ENCODE peak calls at places on chromosomes 2 and 18, in eight cellular contexts. B, N, M, A, H, V, L and U are unnamed samples.

GRCh38 chr18:63119647-63120046 is 199.9 kb downstream of the BCL2 start:
- DNase-seq in N (no peak), H (no peak), V (no peak), A (no peak), L (no peak), M (no peak), B (peak; percentile 66), U (peak; percentile 56)

GRCh38 chr2:146986161-146986560 is 858.7 kb upstream of the ACVR2A start:
- DNase-seq in A (no peak), B (no peak), H (no peak), M (peak; percentile 90), N (no peak), L (no peak), V (no peak), U (no peak)

GRCh38 chr2:112140413-112140802 is 2.2 kb downstream of the FBLN7 start:
- DNase-seq in V (no peak), M (no peak), B (peak; percentile 62), L (no peak), N (no peak), A (no peak), H (no peak), U (no peak)

GRCh38 chr18:35497006-35497333 is 790 bp downstream of the INO80C start:
- DNase-seq in A (no peak), M (no peak), V (peak; percentile 49), B (no peak), N (no peak), L (no peak), H (no peak), U (no peak)

GRCh38 chr2:224014336-224014735 is 24.8 kb downstream of the SERPINE2 start:
- DNase-seq in B (no peak), A (no peak), M (no peak), L (no peak), N (no peak), H (no peak), V (no peak), U (no peak)

GRCh38 chr2:193542762-193543161 is 1348.0 kb upstream of the TMEFF2 start:
- DNase-seq in M (no peak), V (no peak), A (no peak), N (no peak), B (no peak), L (no peak), H (no peak), U (no peak)

GRCh38 chr18:46174317-46175039 is 70.3 kb downstream of the HAUS1 start:
- DNase-seq in V (peak; percentile 15), H (no peak), N (peak; percentile 29), L (no peak), M (peak; percentile 44), A (peak; percentile 30), B (peak; percentile 65), U (peak; percentile 52)

GRCh38 chr2:72146357-72147302 is 1.0 kb downstream of the CYP26B1 start:
- DNase-seq in M (no peak), L (peak; percentile 49), N (peak; percentile 13), B (peak; percentile 68), H (no peak), V (no peak), A (no peak), U (peak; percentile 18)

GRCh38 chr18:79684283-79684631 is 4.7 kb downstream of the CTDP1 start:
- DNase-seq in N (no peak), H (no peak), B (no peak), A (no peak), L (no peak), M (no peak), V (no peak), U (no peak)

GRCh38 chr2:27765621-27766286 is 5.8 kb upstream of the MRPL33 start:
- DNase-seq in V (no peak), N (peak; percentile 47), M (peak; percentile 24), H (peak; percentile 18), B (no peak), L (peak; percentile 65), A (peak; percentile 63), U (no peak)

GRCh38 chr2:222424729-222425671 is 657 bp downstream of the SGPP2 start:
- DNase-seq in B (peak; percentile 73), L (no peak), V (no peak), A (peak; percentile 10), M (no peak), H (no peak), N (peak; percentile 28), U (no peak)

GRCh38 chr2:151827564-151828142 is 568 bp downstream of the ARL5A start:
- DNase-seq in A (no peak), M (no peak), L (no peak), H (no peak), V (peak; percentile 9), B (peak; percentile 66), N (no peak), U (no peak)

GRCh38 chr2:33022989-33023731 is 76.4 kb downstream of the LTBP1 start:
- DNase-seq in M (peak; percentile 84), L (no peak), V (peak; percentile 84), A (no peak), N (no peak), B (no peak), H (no peak), U (no peak)

GRCh38 chr2:43105586-43106562 is 120.5 kb downstream of the ZFP36L2 start:
- DNase-seq in H (no peak), V (peak; percentile 58), N (peak; percentile 72), A (peak; percentile 53), B (peak; percentile 44), L (no peak), M (peak; percentile 44), U (no peak)

GRCh38 chr2:58156780-58157179 is 84.3 kb downstream of the FANCL start:
- DNase-seq in M (no peak), B (no peak), H (no peak), A (no peak), L (no peak), V (no peak), N (no peak), U (no peak)

GRCh38 chr18:26386002-26386401 is 159.8 kb downstream of the TAF4B start:
- DNase-seq in L (no peak), N (no peak), B (no peak), V (peak; percentile 94), A (no peak), H (no peak), M (peak; percentile 62), U (no peak)

GRCh38 chr2:240208631-240209211 is 68.3 kb upstream of the OTOS start:
- DNase-seq in H (no peak), A (no peak), N (no peak), L (no peak), M (no peak), V (no peak), B (no peak), U (no peak)

GRCh38 chr2:197171582-197171981 is 139.0 kb downstream of the ANKRD44 start:
- DNase-seq in H (no peak), M (no peak), L (no peak), N (no peak), A (no peak), B (no peak), V (no peak), U (no peak)
- H3K27ac ChIP-seq in H (no peak overlapping the region), M (no peak overlapping the region), L (no peak overlapping the region), N (no peak overlapping the region), A (no peak overlapping the region), B (no peak overlapping the region), V (no peak overlapping the region), U (no peak overlapping the region)

DNA sequence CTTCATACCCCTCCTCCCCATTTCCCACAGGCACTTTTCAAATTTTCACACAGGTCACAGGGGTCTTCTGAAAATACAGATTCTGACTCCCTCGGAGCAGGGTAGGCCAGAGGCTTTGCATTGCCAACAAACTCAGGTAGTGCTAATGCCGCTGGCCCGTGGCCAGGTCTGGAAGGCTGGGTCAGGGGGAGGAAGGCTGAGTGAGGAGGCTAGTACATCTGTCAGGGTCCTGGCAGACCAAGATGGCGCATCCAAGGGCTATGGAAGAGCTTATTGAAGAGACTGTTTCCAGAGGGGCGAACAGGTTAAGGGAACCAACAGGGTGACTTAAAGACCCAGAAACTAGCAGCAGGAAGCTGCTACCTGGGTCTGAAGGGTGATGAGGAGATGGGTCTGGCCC is 336.7 kb upstream of the ID2 start:
- DNase-seq in B (no peak), N (no peak), A (no peak), M (no peak), H (no peak), L (no peak), V (no peak), U (no peak)
- TF ChIP-seq CTCF in B (no peak), N (no peak), A (no peak), M (no peak), H (no peak), L (no peak), V (no peak), U (no peak)

GRCh38 chr2:230987137-230988020 is 8.5 kb upstream of the SPATA3 start:
- DNase-seq in L (peak; percentile 76), M (peak; percentile 44), A (peak; percentile 83), B (peak; percentile 90), V (peak; percentile 44), N (peak; percentile 77), H (peak; percentile 53), U (peak; percentile 76)

GRCh38 chr2:230990899-230991150 is 5.1 kb upstream of the SPATA3 start:
- DNase-seq in M (no peak), L (no peak), H (no peak), A (no peak), V (no peak), N (no peak), B (no peak), U (no peak)

GRCh38 chr2:230991598-230991997 is 4.3 kb upstream of the SPATA3 start:
- DNase-seq in M (no peak), N (no peak), L (no peak), B (no peak), A (no peak), V (no peak), H (no peak), U (no peak)

GRCh38 chr2:230989731-230990130 is 6.2 kb upstream of the SPATA3 start:
- DNase-seq in V (no peak), L (no peak), M (no peak), N (no peak), A (no peak), H (no peak), B (no peak), U (no peak)

DNA sequence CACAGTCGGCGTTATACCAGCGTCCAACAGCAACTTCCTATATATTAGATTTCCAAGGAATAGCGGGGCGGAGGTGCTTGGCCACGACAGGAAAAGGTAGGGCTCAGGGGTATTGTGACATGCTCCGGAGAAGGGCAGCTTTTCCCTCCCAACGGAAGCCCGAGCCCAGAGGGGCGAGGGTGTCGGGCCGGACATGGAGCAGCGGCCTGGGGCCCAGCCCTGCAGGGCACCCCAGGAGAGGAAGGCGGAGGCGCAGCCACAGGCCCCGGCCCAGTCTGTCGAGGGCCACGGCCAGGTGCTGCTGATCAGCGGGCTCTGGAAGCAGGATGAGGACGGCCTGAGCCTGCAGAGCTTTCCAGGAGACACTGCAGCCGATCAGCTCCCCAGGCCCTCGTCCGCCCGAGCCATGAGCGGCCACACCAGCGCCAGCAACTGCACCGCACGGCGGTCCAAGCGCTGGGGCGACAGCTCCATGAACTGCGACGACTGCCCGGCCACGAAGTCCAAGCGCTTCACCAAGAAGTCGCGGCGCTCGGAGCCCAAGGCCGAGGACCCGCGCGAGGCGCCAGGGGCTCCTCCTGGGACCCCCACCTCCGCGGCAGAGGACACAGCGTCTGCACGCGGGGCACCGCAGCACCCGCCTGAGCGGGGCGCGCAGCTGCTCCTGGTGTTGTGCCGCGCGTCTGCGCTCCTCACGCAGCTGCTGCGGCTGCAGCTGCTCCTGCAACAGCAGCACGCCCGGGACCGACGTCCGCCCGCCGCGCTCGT is 5.6 kb upstream of the SPATA3 start:
- DNase-seq in A (no peak), H (no peak), N (no peak), B (no peak), M (no peak), V (no peak), L (no peak), U (no peak)
- H3K4me3 ChIP-seq in A (no peak overlapping the region), H (no peak overlapping the region), N (no peak overlapping the region), B (no peak overlapping the region), M (no peak overlapping the region), V (no peak overlapping the region), L (no peak overlapping the region), U (no peak overlapping the region)

GRCh38 chr2:188199716-188200128 is 92.0 kb upstream of the GULP1 start:
- DNase-seq in M (peak; percentile 87), A (no peak), N (no peak), B (no peak), V (peak; percentile 75), H (no peak), L (no peak), U (no peak)
- H3K27ac ChIP-seq in M (peak overlapping the region; percentile 82), A (no peak overlapping the region), N (no peak overlapping the region), B (no peak overlapping the region), V (peak overlapping the region; percentile 24), H (no peak overlapping the region), L (no peak overlapping the region), U (no peak overlapping the region)